ENCODE peak calls at places on chromosomes 4 and X, in eight cellular contexts. N, K, W, P, U, R, F and S are unnamed samples.

GRCh38 chrX:47200385-47201150 is 6.9 kb downstream of the UBA1 start:
- DNase-seq in N (no peak), K (no peak), W (no peak), P (peak), U (peak), R (no peak), F (no peak), S (peak)

GRCh38 chr4:11497212-11497806 is 68.6 kb upstream of the HS3ST1 start:
- DNase-seq in N (peak), K (no peak), W (no peak), P (no peak), U (no peak), R (no peak), F (no peak), S (no peak)

GRCh38 chr4:16029886-16030285 is 53.9 kb downstream of the PROM1 start:
- DNase-seq in N (no peak), K (no peak), W (no peak), P (no peak), U (no peak), R (no peak), F (no peak), S (peak)

GRCh38 chrX:155127940-155128339 is 56.6 kb downstream of the BRCC3 start:
- DNase-seq in N (no peak), K (no peak), W (no peak), P (no peak), U (no peak), R (no peak), F (no peak), S (no peak)

GRCh38 chr4:173301518-173302201 is 32.5 kb downstream of the HMGB2 start:
- DNase-seq in N (peak), K (no peak), W (no peak), P (no peak), U (peak), R (no peak), F (no peak), S (peak)

GRCh38 chrX:133401539-133401938 is 13.8 kb downstream of the GPC4 start:
- DNase-seq in N (no peak), K (no peak), W (no peak), P (no peak), U (peak), R (no peak), F (no peak), S (no peak)

GRCh38 chrX:39736219-39737211 is 361.2 kb downstream of the BCOR start:
- DNase-seq in N (peak), K (no peak), W (peak), P (peak), U (peak), R (peak), F (peak), S (peak)

GRCh38 chrX:130688360-130688759 is 214.6 kb downstream of the ENOX2 start:
- DNase-seq in N (peak), K (no peak), W (no peak), P (no peak), U (no peak), R (no peak), F (no peak), S (peak)

GRCh38 chr4:150997141-150997540 is 17.9 kb downstream of the LRBA start:
- DNase-seq in N (no peak), K (no peak), W (no peak), P (no peak), U (no peak), R (no peak), F (no peak), S (no peak)

GRCh38 chr4:16229604-16230003 is 3.3 kb upstream of the TAPT1 start:
- DNase-seq in N (no peak), K (no peak), W (no peak), P (no peak), U (no peak), R (no peak), F (no peak), S (no peak)

GRCh38 chr4:35342833-35343232 is 901.5 kb downstream of the ARAP2 start:
- DNase-seq in N (peak), K (no peak), W (no peak), P (no peak), U (no peak), R (no peak), F (no peak), S (no peak)

GRCh38 chrX:13662537-13662841 is 9.5 kb downstream of the TCEANC start:
- DNase-seq in N (no peak), K (no peak), W (no peak), P (peak), U (peak), R (no peak), F (no peak), S (peak)

GRCh38 chr4:6633091-6633906 is 7.2 kb upstream of the MRFAP1 start:
- DNase-seq in N (peak), K (no peak), W (no peak), P (no peak), U (peak), R (no peak), F (peak), S (peak)

GRCh38 chrX:119617511-119618164 is 11.4 kb upstream of the NKRF start:
- DNase-seq in N (no peak), K (no peak), W (no peak), P (no peak), U (no peak), R (no peak), F (no peak), S (no peak)

GRCh38 chr4:78542373-78542772 is 9.2 kb upstream of the ANXA3 start:
- DNase-seq in N (no peak), K (no peak), W (no peak), P (no peak), U (peak), R (no peak), F (no peak), S (peak)

GRCh38 chr4:183264614-183265013 is 55.5 kb downstream of the CLDN22 start:
- DNase-seq in N (no peak), K (no peak), W (no peak), P (no peak), U (peak), R (no peak), F (no peak), S (peak)

GRCh38 chr4:6366581-6366980 is 96.9 kb downstream of the WFS1 start:
- DNase-seq in N (no peak), K (no peak), W (no peak), P (no peak), U (no peak), R (no peak), F (no peak), S (no peak)

GRCh38 chrX:106263817-106264216 is 95.7 kb downstream of the PWWP3B start:
- DNase-seq in N (peak), K (no peak), W (no peak), P (no peak), U (peak), R (no peak), F (no peak), S (peak)

GRCh38 chrX:22534643-22535042 is 261.9 kb downstream of the CBLL2 start:
- DNase-seq in N (no peak), K (no peak), W (peak), P (no peak), U (peak), R (peak), F (no peak), S (peak)

GRCh38 chr4:124483043-124483906 is 229.3 kb downstream of the ANKRD50 start:
- DNase-seq in N (no peak), K (no peak), W (no peak), P (no peak), U (no peak), R (no peak), F (no peak), S (no peak)

GRCh38 chr4:62133498-62133897 is 933.4 kb downstream of the ADGRL3 start:
- DNase-seq in N (no peak), K (no peak), W (no peak), P (no peak), U (no peak), R (no peak), F (no peak), S (no peak)

GRCh38 chr4:84814100-84814750 is 152.3 kb downstream of the WDFY3 start:
- DNase-seq in N (peak), K (no peak), W (peak), P (no peak), U (peak), R (peak), F (peak), S (peak)

GRCh38 chr4:124431663-124432192 is 280.8 kb downstream of the ANKRD50 start:
- DNase-seq in N (no peak), K (no peak), W (no peak), P (no peak), U (peak), R (no peak), F (no peak), S (no peak)

GRCh38 chr4:159484861-159485260 is 382.0 kb downstream of the RAPGEF2 start:
- DNase-seq in N (no peak), K (no peak), W (no peak), P (no peak), U (no peak), R (no peak), F (no peak), S (no peak)

GRCh38 chrX:107571296-107571998 is 56.9 kb upstream of the PRPS1 start:
- DNase-seq in N (no peak), K (no peak), W (peak), P (no peak), U (peak), R (no peak), F (peak), S (peak)

GRCh38 chr4:91325495-91325894 is 978.3 kb upstream of the GRID2 start:
- DNase-seq in N (no peak), K (no peak), W (no peak), P (peak), U (peak), R (peak), F (peak), S (no peak)

GRCh38 chrX:45847966-45848365 is 647.3 kb upstream of the DIPK2B start:
- DNase-seq in N (no peak), K (no peak), W (no peak), P (no peak), U (no peak), R (no peak), F (no peak), S (peak)

GRCh38 chr4:15917297-15917696 is 21.2 kb downstream of the FGFBP1 start:
- DNase-seq in N (no peak), K (no peak), W (no peak), P (no peak), U (peak), R (no peak), F (no peak), S (peak)

GRCh38 chr4:108370291-108370690 is 201.6 kb upstream of the LEF1 start:
- DNase-seq in N (no peak), K (peak), W (no peak), P (no peak), U (no peak), R (no peak), F (no peak), S (no peak)

DNA sequence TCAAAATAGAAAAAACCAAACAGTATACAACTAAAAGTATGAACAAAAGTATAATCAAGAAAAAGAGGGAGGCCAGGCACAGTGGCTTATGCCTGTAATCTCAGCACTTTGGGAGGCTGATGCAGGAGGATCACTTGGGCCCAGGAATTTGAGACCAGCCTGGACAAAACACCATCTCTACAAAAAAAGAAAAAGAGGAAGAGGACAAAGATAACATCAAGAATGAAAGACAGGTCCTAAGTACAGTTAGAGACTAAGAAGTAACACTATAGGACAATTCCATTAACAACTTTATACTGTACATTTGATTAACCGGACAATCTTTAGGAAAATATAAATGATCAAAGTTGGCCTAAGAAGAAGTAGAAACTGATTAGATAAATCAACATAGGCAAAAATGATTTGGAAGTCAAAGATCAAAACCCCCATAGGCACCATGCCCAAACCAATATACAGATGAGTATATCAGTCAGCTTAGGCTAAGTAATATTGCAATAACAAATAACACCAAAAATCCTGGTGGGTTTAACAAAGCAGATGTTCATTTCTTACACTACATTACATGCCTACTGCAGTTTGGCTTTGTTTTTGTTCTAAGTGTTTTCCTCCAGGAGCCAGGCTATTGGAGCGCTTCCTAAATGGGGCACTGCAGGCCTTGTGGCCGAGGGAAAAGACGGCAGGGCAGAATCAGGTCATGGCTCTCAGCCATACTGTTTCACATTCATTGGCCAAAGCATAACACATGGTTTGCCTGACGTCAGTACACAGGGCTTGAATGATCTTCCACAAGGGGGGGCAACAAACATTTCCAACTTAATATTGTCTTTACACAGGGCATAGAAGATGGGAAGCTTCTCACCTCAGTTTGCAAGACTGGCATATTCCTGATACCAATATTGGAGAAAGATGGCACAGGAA is 42.2 kb upstream of the HGFAC start:
- DNase-seq in N (peak), K (no peak), W (no peak), P (no peak), U (peak), R (no peak), F (no peak), S (no peak)
- TF ChIP-seq CTCF in N (peak), K (no peak), W (peak), P (no peak), U (peak), R (no peak), F (no peak), S (no peak)

GRCh38 chrX:9352243-9352642 is 112.6 kb upstream of the TBL1X start:
- DNase-seq in N (no peak), K (no peak), W (no peak), P (no peak), U (no peak), R (no peak), F (no peak), S (no peak)
- H3K4me3 ChIP-seq in N (peak), K (peak), W (no peak), P (no peak), U (no peak), R (peak), F (no peak), S (no peak)

GRCh38 chr4:77044458-77045124 is 31.2 kb downstream of the CCNI start:
- DNase-seq in N (peak), K (no peak), W (no peak), P (no peak), U (peak), R (no peak), F (no peak), S (peak)

GRCh38 chr4:77050962-77051361 is 24.8 kb downstream of the CCNI start:
- DNase-seq in N (no peak), K (no peak), W (no peak), P (no peak), U (no peak), R (no peak), F (no peak), S (peak)

GRCh38 chr4:77043507-77044131 is 32.2 kb downstream of the CCNI start:
- DNase-seq in N (no peak), K (no peak), W (no peak), P (peak), U (peak), R (no peak), F (no peak), S (peak)

GRCh38 chr4:77045490-77045889 is 30.3 kb downstream of the CCNI start:
- DNase-seq in N (peak), K (no peak), W (no peak), P (no peak), U (peak), R (no peak), F (no peak), S (no peak)

GRCh38 chr4:77047037-77047436 is 28.8 kb downstream of the CCNI start:
- DNase-seq in N (no peak), K (no peak), W (no peak), P (no peak), U (peak), R (no peak), F (no peak), S (no peak)
- TF ChIP-seq CTCF in N (peak), K (peak), W (peak), P (no peak), U (peak), R (no peak), F (no peak), S (peak)

GRCh38 chr4:2702361-2702760 is 53.8 kb downstream of the TNIP2 start:
- DNase-seq in N (no peak), K (no peak), W (no peak), P (no peak), U (no peak), R (no peak), F (no peak), S (no peak)
- H3K4me3 ChIP-seq in N (no peak), K (no peak), W (no peak), P (no peak), U (no peak), R (no peak), F (no peak), S (no peak)

GRCh38 chr4:8940792-8941491 is 69.3 kb upstream of the HMX1 start:
- DNase-seq in N (no peak), K (no peak), W (no peak), P (no peak), U (no peak), R (no peak), F (peak), S (no peak)
- TF ChIP-seq CTCF in N (peak), K (no peak), W (peak), P (no peak), U (no peak), R (no peak), F (peak), S (no peak)

DNA sequence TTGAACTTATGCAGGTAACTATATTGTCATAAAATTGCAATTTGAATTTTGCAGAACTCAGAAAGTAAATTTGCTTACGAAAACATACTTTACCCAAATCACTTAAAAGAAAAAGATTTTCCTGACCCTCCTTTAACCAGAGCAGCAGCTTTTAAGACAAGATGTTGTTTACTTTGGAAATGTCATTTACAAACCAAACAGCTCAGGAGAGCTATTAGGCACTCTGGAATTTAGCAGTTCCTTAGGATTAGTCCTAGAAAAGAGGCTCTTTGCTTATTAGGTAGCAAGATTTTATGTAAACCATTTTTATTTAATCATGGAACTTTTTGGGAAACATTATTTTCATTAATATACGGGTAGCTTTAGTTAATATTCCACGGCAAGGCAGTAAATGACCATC is 765.7 kb upstream of the POU3F4 start:
- DNase-seq in N (no peak), K (no peak), W (no peak), P (no peak), U (no peak), R (no peak), F (no peak), S (no peak)
- H3K4me3 ChIP-seq in N (no peak), K (no peak), W (no peak), P (no peak), U (no peak), R (no peak), F (no peak), S (no peak)

GRCh38 chr4:85942107-85942506 is 417.7 kb downstream of the MAPK10 start:
- DNase-seq in N (no peak), K (no peak), W (no peak), P (no peak), U (no peak), R (no peak), F (no peak), S (no peak)

GRCh38 chr4:85938902-85939301 is 421.0 kb downstream of the MAPK10 start:
- DNase-seq in N (no peak), K (no peak), W (no peak), P (no peak), U (no peak), R (no peak), F (no peak), S (no peak)

GRCh38 chr4:85939595-85939994 is 420.3 kb downstream of the MAPK10 start:
- DNase-seq in N (no peak), K (no peak), W (no peak), P (no peak), U (peak), R (no peak), F (no peak), S (peak)

GRCh38 chr4:85938062-85938461 is 421.8 kb downstream of the MAPK10 start:
- DNase-seq in N (no peak), K (no peak), W (no peak), P (no peak), U (no peak), R (no peak), F (peak), S (no peak)

DNA sequence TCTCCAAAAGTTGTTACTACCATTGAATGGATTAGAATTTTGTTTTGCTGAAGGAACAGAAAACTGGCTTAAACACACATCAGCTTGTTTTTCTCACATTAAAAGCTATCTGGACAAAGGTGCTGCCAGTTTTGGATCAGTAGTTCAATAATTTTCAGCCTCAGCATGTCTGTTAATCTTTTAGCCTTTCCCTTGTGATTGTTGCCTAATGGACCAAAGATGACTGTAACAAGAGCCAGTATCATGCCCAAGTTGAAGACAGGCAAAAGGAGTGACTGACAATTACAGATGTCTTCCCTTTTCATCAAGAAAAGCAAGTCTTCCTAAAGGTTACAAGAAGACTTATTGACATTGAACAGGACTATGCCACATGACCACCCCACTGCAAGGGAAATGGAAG is 419.7 kb downstream of the MAPK10 start:
- DNase-seq in N (no peak), K (no peak), W (no peak), P (no peak), U (no peak), R (no peak), F (no peak), S (no peak)
- TF ChIP-seq CTCF in N (no peak), K (no peak), W (no peak), P (no peak), U (no peak), R (no peak), F (no peak), S (no peak)

DNA sequence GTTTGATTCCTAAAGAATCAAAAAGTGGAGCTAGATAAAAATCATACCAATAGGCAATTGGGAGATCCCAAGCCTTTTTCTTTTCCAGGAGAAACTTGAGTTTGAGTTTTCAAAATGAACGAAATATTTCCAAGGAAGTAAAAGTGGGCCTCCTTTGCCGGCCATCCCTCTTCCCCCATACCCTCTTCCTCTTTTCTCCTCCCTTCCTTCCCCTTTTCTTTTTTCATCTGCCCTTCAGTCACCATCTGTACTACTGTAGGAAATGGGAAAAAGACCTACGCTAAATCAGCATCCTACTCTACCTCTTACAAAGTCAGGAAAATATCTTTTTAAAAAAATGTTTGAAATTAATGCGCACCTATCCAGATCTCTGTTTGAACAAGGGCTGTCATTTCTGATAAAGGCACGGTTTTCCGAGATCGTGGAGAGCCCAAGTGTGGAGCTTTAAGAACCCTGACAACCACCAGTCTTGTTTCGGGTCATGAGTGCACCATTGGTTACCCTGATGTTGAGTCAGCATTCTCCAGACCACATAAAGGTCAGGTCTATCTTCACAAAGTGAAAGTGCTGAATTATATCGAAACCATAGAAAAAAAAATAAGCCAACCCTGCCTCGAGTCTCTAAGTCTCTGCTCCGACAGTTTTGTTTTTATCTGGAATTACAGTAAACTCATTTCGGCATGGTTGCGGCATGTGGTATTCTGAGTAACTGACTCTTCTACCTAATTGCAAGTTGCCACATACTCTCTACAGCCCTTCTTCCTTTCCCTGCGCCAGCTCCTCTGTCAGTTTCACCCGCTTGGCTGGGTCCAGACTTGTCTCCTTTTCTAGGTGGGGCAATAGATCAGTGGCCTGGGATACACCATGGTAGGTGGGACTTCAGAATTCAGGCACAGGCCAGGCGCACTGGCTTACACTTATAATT is 140.2 kb upstream of the KLF3 start:
- DNase-seq in N (peak), K (no peak), W (no peak), P (no peak), U (no peak), R (no peak), F (no peak), S (no peak)
- H3K4me3 ChIP-seq in N (no peak), K (no peak), W (no peak), P (peak), U (no peak), R (no peak), F (no peak), S (no peak)